ENCODE peak calls at places on chromosomes 2 and 18, in six cellular contexts. W is H1, X is H9, N is IMR-90, U is mesenchymal stem cell, Q is trophoblast cell. H is an unnamed sample.

GRCh38 chr2:233226511-233227031 is 24.9 kb upstream of the ATG16L1 start:
- DNase-seq in W (no peak), X (no peak), N (no peak), U (no peak), Q (no peak), H (no peak)

GRCh38 chr2:10084956-10085851 is 5.0 kb upstream of the CYS1 start:
- DNase-seq in W (no peak), X (no peak), N (no peak), U (no peak), Q (no peak), H (no peak)

GRCh38 chr2:221590861-221591260 is 18.8 kb upstream of the EPHA4 start:
- DNase-seq in W (no peak), X (no peak), N (no peak), U (no peak), Q (no peak), H (no peak)

GRCh38 chr2:121335294-121336290 is 50.6 kb upstream of the TFCP2L1 start:
- DNase-seq in W (no peak), X (peak), N (no peak), U (no peak), Q (no peak), H (no peak)

GRCh38 chr18:43279015-43279758 is 1.9 kb upstream of the SYT4 start:
- DNase-seq in W (no peak), X (peak), N (no peak), U (peak), Q (no peak), H (peak)

GRCh38 chr2:170974304-170974993 is 45.4 kb downstream of the GORASP2 start:
- DNase-seq in W (no peak), X (no peak), N (no peak), U (peak), Q (peak), H (no peak)

GRCh38 chr2:163248321-163249090 is 409.9 kb upstream of the KCNH7 start:
- DNase-seq in W (no peak), X (no peak), N (no peak), U (no peak), Q (no peak), H (peak)

GRCh38 chr18:9335255-9336045 is 877 bp downstream of the TWSG1 start:
- DNase-seq in W (no peak), X (no peak), N (peak), U (no peak), Q (peak), H (no peak)

GRCh38 chr2:10469955-10470568 is 21.9 kb upstream of the ODC1 start:
- DNase-seq in W (no peak), X (no peak), N (no peak), U (no peak), Q (no peak), H (no peak)

GRCh38 chr2:181553244-181553643 is 96.1 kb downstream of the ITGA4 start:
- DNase-seq in W (no peak), X (no peak), N (no peak), U (no peak), Q (no peak), H (no peak)

GRCh38 chr2:188369365-188369764 is 77.7 kb downstream of the GULP1 start:
- DNase-seq in W (no peak), X (no peak), N (peak), U (peak), Q (peak), H (peak)

GRCh38 chr2:198994678-198995077 is 463.1 kb downstream of the SATB2 start:
- DNase-seq in W (no peak), X (no peak), N (no peak), U (no peak), Q (no peak), H (no peak)

GRCh38 chr2:10901160-10901559 is 10.6 kb upstream of the KCNF1 start:
- DNase-seq in W (no peak), X (no peak), N (peak), U (peak), Q (peak), H (no peak)

GRCh38 chr2:37573406-37573805 is 98.0 kb downstream of the CDC42EP3 start:
- DNase-seq in W (no peak), X (no peak), N (peak), U (no peak), Q (no peak), H (no peak)

GRCh38 chr2:24382363-24383021 is 22.2 kb upstream of the ITSN2 start:
- DNase-seq in W (no peak), X (peak), N (peak), U (peak), Q (peak), H (peak)

GRCh38 chr2:145012214-145012670 is 492.3 kb upstream of the ZEB2 start:
- DNase-seq in W (no peak), X (no peak), N (peak), U (peak), Q (no peak), H (no peak)

GRCh38 chr2:65000619-65001018 is 11.4 kb downstream of the SLC1A4 start:
- DNase-seq in W (no peak), X (no peak), N (no peak), U (no peak), Q (no peak), H (no peak)

GRCh38 chr2:197848602-197849001 is 44.2 kb downstream of the PLCL1 start:
- DNase-seq in W (no peak), X (no peak), N (no peak), U (no peak), Q (no peak), H (no peak)

GRCh38 chr2:181231151-181231550 is 226.0 kb upstream of the ITGA4 start:
- DNase-seq in W (no peak), X (no peak), N (no peak), U (no peak), Q (no peak), H (no peak)

DNA sequence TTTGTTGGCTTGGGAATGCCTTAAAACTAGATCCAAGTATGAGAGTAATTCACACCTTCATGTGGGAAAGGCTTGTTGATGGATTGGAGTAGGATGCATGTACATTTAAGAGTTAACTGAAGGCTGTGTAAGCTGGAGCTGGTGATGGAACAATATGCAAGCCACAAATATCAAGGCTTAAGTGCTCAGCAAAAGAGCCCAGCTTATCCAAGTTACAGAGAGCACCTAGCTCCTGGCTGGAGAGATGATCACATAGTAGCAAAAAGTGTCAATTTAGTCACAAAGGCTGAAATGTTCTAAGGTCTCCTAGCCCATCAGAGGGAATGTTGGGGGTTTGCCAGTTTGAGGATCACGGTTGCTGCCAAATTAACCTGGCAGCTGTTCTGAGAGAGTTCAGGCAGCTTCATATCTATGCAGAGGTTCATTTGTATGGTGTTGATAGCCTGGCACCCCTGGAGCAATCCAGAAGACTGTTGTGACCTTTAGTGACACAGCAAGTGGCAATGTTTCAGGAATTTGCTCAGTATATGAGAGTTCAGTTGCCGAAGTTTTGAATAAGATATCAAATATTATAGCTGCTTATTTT is 228.2 kb downstream of the DOK6 start:
- DNase-seq in W (no peak), X (no peak), N (no peak), U (no peak), Q (no peak), H (no peak)
- H4K8ac ChIP-seq in W (no peak), X (no peak), N (no peak), U (no peak), Q (no peak), H (no peak)

GRCh38 chr2:168814046-168814445 is 11.6 kb downstream of the NOSTRIN start:
- DNase-seq in W (no peak), X (no peak), N (peak), U (no peak), Q (no peak), H (no peak)
- H3K14ac ChIP-seq in W (no peak), X (no peak), N (no peak), U (no peak), Q (no peak), H (no peak)

GRCh38 chr2:27073782-27074181 is 2.3 kb upstream of the OST4 start:
- DNase-seq in W (no peak), X (no peak), N (peak), U (no peak), Q (no peak), H (no peak)

GRCh38 chr2:27072950-27073349 is 1.5 kb upstream of the OST4 start:
- DNase-seq in W (no peak), X (no peak), N (peak), U (peak), Q (no peak), H (no peak)

GRCh38 chr2:27070653-27071276 is 689 bp downstream of the OST4 start:
- DNase-seq in W (no peak), X (no peak), N (no peak), U (no peak), Q (no peak), H (no peak)

GRCh38 chr2:27071277-27071989 is at the start of gene OST4:
- DNase-seq in W (peak), X (peak), N (peak), U (peak), Q (peak), H (peak)

DNA sequence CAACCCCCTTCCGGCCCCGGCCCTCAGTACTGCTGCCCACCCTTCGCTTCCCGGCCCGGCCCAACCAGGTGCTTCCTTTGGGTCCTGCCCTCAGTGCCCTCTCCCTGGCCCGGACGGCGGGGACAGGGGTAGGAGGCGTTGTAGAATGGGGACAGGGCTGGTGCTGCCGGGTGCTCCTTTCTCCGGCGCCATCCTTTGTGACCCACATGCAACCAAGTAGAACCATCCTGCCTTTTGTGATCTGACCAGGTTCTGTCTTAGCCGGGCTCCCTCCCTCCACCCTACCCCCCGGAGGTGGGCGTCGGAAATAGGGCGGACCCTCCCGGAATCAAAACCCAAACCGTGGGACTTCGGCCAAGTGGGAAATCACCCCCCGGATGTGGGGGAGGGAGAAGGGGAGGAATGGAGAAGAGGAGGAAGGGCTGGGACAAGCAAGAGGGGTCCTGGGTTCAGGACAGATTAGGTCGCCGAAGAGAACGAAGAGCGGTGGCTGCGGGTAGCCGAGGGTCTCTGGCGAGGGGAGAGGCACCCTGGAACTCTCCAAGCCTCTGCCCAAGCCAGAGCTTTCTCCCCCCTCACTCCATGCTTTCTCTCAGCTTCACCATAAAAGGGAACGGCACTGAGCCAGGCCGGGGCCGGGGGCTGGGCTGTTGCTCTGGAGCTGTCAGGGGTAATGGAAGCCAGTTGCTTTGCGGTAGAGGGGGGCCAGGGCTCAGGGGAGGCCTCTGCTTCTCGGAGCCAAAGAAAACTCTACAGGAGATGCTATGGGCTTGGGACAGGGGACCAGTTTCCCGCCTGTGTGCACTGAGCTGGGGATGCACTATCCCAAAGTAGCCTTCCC is 756 bp upstream of the OST4 start:
- DNase-seq in W (no peak), X (peak), N (peak), U (peak), Q (no peak), H (no peak)
- H4K8ac ChIP-seq in W (peak), X (no peak), N (peak), U (peak), Q (peak), H (no peak)

GRCh38 chr18:24786027-24786426 is 325.6 kb downstream of the HRH4 start:
- DNase-seq in W (no peak), X (no peak), N (no peak), U (no peak), Q (no peak), H (no peak)
- H3K14ac ChIP-seq in W (no peak), X (no peak), N (peak), U (no peak), Q (no peak), H (no peak)

GRCh38 chr2:239819091-239819973 is 205.8 kb downstream of the NDUFA10 start:
- DNase-seq in W (no peak), X (peak), N (no peak), U (no peak), Q (no peak), H (no peak)

GRCh38 chr2:239819974-239820555 is 205.1 kb downstream of the NDUFA10 start:
- DNase-seq in W (no peak), X (peak), N (no peak), U (no peak), Q (no peak), H (no peak)

GRCh38 chr2:239818086-239818485 is 207.1 kb downstream of the NDUFA10 start:
- DNase-seq in W (no peak), X (peak), N (no peak), U (no peak), Q (no peak), H (no peak)

GRCh38 chr2:239817011-239817490 is 208.1 kb downstream of the NDUFA10 start:
- DNase-seq in W (no peak), X (peak), N (no peak), U (no peak), Q (no peak), H (no peak)

DNA sequence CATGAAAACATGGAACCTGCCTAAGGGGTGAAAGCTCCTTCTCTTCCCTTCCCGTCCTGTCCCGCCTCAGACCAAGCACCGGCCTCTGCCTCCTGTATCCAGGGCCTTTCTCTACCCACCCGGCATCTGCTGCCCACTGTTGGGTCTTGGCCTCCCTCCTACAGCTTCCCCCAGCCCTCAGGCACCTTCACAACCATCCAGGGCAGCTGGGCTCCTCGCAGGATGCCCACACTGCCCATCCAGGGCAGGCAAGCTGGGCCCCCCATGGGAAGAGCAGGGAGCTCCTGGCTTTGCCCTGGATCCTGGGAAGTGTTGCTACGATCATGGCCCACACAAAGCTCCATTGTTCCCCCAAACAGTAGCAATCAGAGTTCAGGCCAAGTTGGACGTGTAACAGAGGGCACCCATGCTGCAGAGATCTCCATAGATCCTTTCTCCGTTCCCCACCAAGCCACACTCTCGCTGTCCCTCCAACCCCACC is 206.6 kb downstream of the NDUFA10 start:
- DNase-seq in W (no peak), X (peak), N (no peak), U (no peak), Q (no peak), H (no peak)
- H4K8ac ChIP-seq in W (no peak), X (no peak), N (no peak), U (no peak), Q (no peak), H (no peak)

DNA sequence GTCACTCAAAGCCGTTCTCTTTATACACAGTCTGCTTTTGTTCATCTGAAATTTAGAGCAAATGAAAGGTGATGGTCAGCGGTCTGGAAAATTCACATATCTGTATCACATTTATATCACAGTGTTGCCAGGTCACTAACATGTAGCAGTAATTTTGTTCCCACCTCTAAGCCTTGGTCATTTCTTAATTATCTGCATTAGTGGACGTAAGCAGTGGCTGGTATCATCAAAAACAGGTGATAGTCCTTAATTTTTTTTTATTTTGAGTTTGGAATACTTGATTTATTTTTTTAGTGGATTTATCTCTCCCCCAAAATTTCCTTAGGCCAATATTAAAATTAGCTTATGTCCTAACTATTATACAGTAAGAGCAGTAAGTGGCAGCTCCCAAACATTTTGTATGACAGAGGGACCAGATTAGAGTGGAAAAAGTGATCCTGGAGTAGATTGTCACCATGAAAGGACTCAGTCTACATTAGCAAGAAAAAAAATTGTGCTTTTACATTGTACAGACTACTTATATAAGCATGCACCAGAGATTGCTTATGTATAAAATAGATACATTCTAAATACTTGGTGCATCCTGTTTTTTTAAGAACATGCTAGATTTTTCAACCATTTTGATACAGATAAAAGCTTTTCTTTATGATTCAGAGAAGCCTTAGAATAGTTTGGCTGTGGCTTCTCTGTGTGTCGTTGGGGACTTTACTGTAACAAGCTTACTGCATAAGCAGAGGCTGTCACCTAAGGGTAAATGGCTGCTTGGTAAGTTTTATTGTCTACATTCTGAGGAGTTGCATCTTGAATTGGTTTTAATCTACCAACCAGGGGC is 65.0 kb downstream of the MAPRE2 start:
- DNase-seq in W (no peak), X (no peak), N (no peak), U (no peak), Q (no peak), H (no peak)
- H3K14ac ChIP-seq in W (no peak), X (no peak), N (no peak), U (no peak), Q (no peak), H (no peak)